ENCODE peak calls at places on chromosomes 6 and 20, in seven cellular contexts. J is left ventricle myocardium inferior, K is small intestine, Q is pancreas, N is neuronal stem cell, A is ovary, F is A549. C is an unnamed sample.

GRCh38 chr6:113137411-113137810 is 719.7 kb upstream of the MARCKS start:
- DNase-seq in Q (peak), A (peak), K (no peak), J (peak), F (no peak), N (no peak), C (no peak)

GRCh38 chr6:161029195-161029809 is 37.7 kb downstream of the MAP3K4 start:
- DNase-seq in Q (no peak), J (no peak), N (no peak), A (no peak), K (no peak), F (no peak), C (no peak)

GRCh38 chr6:85576479-85576878 is 17.2 kb downstream of the SNX14 start:
- DNase-seq in F (no peak), K (no peak), J (no peak), N (no peak), A (no peak), Q (no peak), C (no peak)

GRCh38 chr6:49826743-49827406 is 39.5 kb downstream of the CRISP1 start:
- DNase-seq in N (no peak), Q (no peak), F (no peak), J (no peak), K (peak), A (no peak), C (no peak)

GRCh38 chr20:58111340-58112016 is 117.0 kb downstream of the ANKRD60 start:
- DNase-seq in Q (no peak), J (no peak), N (no peak), K (no peak), A (no peak), F (no peak), C (peak)

GRCh38 chr20:35327074-35327976 is 35.1 kb upstream of the FAM83C start:
- DNase-seq in F (no peak), K (peak), N (no peak), Q (no peak), A (no peak), J (no peak), C (no peak)

GRCh38 chr6:27575594-27576361 is 102.9 kb upstream of the ZNF184 start:
- DNase-seq in N (no peak), K (no peak), A (no peak), Q (no peak), F (no peak), J (no peak), C (no peak)

GRCh38 chr20:62244644-62245108 is 6.4 kb downstream of the OSBPL2 start:
- DNase-seq in K (peak), N (no peak), F (no peak), A (no peak), Q (peak), J (no peak), C (no peak)

GRCh38 chr6:135791441-135791840 is 60.1 kb upstream of the PDE7B start:
- DNase-seq in A (no peak), N (no peak), Q (no peak), J (no peak), F (no peak), K (no peak), C (no peak)
- H3K27ac ChIP-seq in A (no peak), N (no peak), Q (no peak), J (no peak), F (no peak), K (no peak), C (no peak)

GRCh38 chr20:38141889-38142494 is 23.1 kb downstream of the TGM2 start:
- DNase-seq in N (no peak), F (no peak), A (no peak), J (no peak), Q (no peak), K (no peak), C (no peak)

GRCh38 chr20:38143646-38144554 is 21.2 kb downstream of the TGM2 start:
- DNase-seq in Q (peak), K (peak), F (peak), A (no peak), N (no peak), J (no peak), C (no peak)

GRCh38 chr20:38144608-38145093 is 20.4 kb downstream of the TGM2 start:
- DNase-seq in F (no peak), N (no peak), Q (peak), A (no peak), K (no peak), J (no peak), C (no peak)

GRCh38 chr20:38141154-38141888 is 23.7 kb downstream of the TGM2 start:
- DNase-seq in Q (no peak), J (no peak), N (no peak), K (no peak), A (peak), F (no peak), C (no peak)

GRCh38 chr20:38143238-38143645 is 21.8 kb downstream of the TGM2 start:
- DNase-seq in Q (no peak), A (no peak), K (peak), J (no peak), F (peak), N (no peak), C (no peak)
- H3K27ac ChIP-seq in Q (peak), A (no peak), K (peak), J (peak), F (peak), N (no peak), C (peak)

DNA sequence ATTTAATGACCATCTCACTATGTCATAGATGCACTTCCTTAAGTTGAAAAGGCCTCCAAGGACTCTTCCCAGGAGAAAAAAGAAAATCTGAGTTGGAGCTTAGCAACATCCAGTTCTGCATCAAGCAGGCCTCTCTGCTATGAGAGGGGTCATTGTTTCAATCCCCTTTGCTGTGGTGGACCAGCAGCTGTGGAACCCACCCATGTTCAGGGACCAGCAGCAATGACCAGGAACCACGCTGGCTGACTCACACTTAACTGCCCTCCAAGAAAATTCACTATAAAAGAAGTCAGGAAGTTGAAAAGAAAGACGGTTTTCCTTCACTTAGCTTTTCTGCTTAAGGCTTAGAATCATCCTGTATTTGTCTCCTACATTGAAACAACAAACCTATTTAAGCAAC is 1062.4 kb upstream of the FLRT3 start:
- DNase-seq in Q (no peak), A (no peak), J (no peak), F (no peak), N (no peak), K (no peak), C (no peak)
- H3K27ac ChIP-seq in Q (no peak), A (no peak), J (no peak), F (no peak), N (no peak), K (no peak), C (no peak)

DNA sequence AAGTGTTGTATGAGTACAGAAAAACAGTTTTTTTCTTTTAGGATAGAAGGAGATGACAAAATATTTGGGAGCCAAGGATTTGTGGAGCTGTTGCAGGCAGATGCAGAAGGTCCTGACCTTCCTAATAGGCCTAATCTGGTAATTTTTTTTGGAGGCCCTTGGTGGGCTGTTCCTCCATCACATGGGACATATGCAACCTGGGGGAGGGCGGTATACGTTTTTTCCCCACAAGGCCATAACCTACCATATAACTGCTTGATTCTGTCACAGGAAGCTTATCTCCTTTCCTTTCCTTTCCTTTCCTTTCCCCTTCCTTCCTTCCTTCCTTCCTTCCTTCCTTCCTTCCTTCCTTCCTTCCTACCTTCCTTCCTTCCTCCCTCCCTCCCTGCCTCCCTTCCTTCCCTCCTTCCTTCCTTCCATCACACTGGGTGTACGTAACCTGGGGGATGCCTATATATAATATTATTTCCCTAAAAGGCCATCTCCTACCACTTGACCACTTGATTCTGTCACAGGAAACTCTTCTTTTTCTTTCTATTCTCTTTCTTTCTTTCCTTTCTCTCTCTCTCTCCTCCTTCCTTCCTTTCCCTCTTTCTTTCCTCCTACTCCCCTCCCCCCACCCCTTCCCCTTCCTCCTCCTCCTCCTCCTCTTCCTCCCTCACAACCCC is 185.0 kb upstream of the KCNK16 start:
- DNase-seq in J (no peak), A (no peak), F (no peak), K (no peak), N (no peak), Q (no peak), C (no peak)
- H3K27ac ChIP-seq in J (no peak), A (no peak), F (no peak), K (no peak), N (no peak), Q (no peak), C (no peak)

DNA sequence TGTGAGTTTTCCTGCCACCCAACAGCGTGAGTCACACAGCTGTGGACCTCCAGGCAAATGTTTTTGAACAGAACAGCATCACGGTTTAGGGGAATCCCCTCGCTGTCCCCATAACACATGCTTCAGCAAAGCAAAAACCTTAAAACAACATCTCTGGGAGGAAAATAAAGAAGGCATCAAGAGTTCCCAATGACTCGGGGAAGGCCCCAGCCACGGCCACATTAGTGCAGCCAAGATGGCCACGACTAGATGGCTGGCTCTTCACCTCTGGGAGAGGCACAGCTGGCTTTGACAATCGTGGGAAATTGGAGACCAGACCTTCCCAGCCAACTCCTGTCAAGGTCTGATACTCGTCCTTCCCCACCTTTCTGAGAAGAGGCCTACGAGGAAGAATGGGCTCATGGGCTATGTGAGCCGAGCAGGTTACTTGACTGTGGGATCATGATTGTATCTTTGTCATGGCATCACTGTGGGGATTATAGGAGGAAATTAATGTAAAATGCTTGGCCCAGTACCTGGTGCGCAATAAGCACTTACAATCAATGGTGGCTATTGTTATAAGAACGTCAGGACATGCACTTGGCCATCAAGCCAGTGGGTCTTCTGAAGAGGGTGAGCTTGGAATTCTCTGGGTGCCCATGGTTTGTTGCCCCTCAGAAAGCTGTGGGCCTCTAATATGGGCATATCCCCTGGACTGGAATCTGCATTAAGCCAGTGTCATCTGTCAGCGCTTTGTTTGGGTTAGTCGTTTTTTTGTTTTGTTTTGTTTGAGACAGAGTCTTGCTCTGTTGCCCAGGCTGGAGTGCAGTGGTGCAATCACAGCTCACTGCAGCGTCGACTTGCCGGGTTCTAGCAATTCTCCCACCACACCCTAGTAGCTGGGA is 43.6 kb downstream of the FGD2 start:
- DNase-seq in J (peak), A (peak), Q (peak), F (no peak), K (no peak), N (no peak), C (no peak)
- H3K27ac ChIP-seq in J (peak), A (no peak), Q (peak), F (no peak), K (no peak), N (no peak), C (no peak)

DNA sequence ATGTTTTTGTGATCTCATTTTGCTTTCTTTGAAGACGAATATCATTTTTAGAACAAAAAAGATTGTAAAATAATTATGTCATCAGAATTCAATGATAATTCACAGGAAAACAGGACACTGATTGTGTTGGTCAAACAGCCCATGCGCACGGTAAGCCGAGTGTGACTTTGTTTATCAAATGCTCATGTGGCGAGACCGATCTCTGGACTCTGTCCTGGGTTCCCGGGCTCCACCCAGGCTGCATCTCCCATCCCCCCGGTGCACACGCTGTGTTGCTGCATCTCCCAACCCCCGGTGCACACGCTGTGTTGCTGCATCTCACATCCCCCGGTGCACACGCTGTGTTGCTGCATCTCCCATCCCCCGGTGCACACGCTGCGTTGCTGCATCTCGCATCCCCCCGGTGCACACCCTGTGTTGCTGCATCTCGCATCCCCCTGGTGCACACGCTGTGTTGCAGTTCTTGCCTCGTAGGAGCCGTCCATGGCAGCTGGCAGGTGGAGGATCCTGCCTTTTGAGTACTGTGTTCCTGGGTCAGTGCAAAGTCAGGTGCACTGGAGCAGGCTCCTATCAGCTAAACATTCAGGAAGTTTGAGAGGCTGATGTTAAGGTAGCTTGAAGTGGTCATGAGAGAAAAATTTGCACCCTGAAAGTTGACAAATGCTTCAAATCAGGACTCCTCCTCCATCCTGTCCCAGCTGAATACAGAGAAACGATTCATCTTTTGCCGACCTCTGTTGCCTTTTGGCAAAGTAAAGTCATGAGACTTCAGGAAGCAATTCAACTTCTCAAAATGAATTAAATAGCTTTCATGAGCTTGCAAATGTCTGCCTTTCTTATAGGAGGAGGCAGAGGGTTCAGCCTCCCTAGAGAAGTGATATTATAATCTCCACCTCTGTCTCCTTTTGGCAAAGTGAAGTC is 77.1 kb upstream of the FRMD1 start:
- DNase-seq in N (no peak), F (no peak), A (no peak), J (no peak), K (peak), Q (no peak), C (no peak)
- H3K27ac ChIP-seq in N (no peak), F (peak), A (no peak), J (no peak), K (no peak), Q (no peak), C (no peak)

GRCh38 chr6:150600302-150601017 is 775 bp downstream of the PLEKHG1 start:
- DNase-seq in A (peak), Q (peak), F (peak), N (peak), K (peak), J (peak), C (peak)

GRCh38 chr6:150598858-150599198 is 857 bp upstream of the PLEKHG1 start:
- DNase-seq in A (no peak), Q (no peak), K (no peak), F (no peak), N (no peak), J (no peak), C (no peak)

GRCh38 chr6:150598401-150598800 is 1.3 kb upstream of the PLEKHG1 start:
- DNase-seq in Q (no peak), A (no peak), K (no peak), F (no peak), N (no peak), J (no peak), C (no peak)

GRCh38 chr6:150599199-150600002 is at the start of gene PLEKHG1:
- DNase-seq in N (peak), Q (peak), J (peak), A (peak), K (peak), F (peak), C (peak)

DNA sequence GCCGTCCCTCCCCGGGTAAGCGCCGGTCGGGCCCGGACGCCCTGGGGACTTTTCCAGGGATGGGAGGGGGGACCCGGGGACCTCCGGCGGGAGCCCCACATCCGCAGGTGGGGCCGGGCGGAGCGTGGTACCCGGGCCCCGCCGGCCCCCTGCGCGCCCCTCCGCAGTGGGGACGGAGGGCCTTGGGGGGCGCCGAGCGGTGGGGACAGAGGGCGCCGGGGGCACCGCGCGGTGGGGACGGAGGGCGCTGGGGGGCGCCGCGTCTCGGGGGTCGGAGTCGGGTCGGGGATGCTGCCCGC is 267 bp downstream of the PLEKHG1 start:
- DNase-seq in A (no peak), K (no peak), J (no peak), Q (no peak), F (no peak), N (peak), C (no peak)
- H3K27ac ChIP-seq in A (peak), K (peak), J (peak), Q (peak), F (peak), N (peak), C (peak)

DNA sequence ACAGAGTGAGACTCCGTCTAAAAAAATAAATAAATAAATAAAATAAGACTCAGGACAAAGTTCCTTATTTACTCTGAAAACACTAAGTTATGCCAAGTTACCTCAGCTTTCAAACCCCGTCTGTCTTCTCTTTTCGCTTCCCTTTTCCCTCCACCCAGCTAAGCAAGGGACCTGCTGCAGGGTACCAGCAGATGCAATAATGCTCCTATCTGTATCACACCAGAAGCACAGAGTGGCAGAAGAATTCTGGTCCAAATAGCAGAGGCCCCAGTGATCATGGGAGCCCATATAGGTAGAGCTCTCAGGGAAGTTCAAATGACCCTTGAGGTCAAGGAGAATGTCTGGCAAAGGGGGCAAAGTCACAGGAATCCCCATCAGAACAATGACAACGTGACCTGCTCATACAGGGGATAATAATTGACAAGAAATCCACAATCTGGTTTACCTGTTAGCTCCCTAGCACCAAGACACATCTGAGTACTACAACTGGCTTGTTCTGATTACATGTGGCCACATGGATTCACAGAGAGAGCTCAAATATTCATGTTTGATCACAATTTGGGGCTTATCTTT is 8.7 kb downstream of the GCM1 start:
- DNase-seq in J (no peak), A (no peak), F (no peak), K (no peak), N (no peak), Q (no peak), C (no peak)
- H3K27ac ChIP-seq in J (no peak), A (no peak), F (no peak), K (no peak), N (no peak), Q (no peak), C (no peak)

GRCh38 chr6:156925718-156926607 is 148.8 kb downstream of the ARID1B start:
- DNase-seq in F (no peak), K (peak), A (no peak), J (no peak), N (no peak), Q (no peak), C (no peak)
- H3K27ac ChIP-seq in F (no peak), K (no peak), A (no peak), J (no peak), N (no peak), Q (no peak), C (no peak)

C was measured in lung.